ENCODE peak calls at places on chromosomes 2 and 18, in four cellular contexts. B, S, A and H are unnamed samples.

GRCh38 chr2:62577994-62578836 is 72.2 kb upstream of the TMEM17 start:
- DNase-seq in S (no peak), B (peak), A (no peak), H (no peak)

GRCh38 chr18:35771172-35771571 is 189.6 kb downstream of the GALNT1 start:
- DNase-seq in S (no peak), A (no peak), B (no peak), H (no peak)

GRCh38 chr2:160920791-160921303 is 239.4 kb upstream of the TANK start:
- DNase-seq in B (no peak), S (no peak), A (no peak), H (no peak)

GRCh38 chr2:17719562-17720371 is 33.8 kb downstream of the SMC6 start:
- DNase-seq in B (no peak), S (peak), A (no peak), H (no peak)

GRCh38 chr18:62812242-62812641 is 96.9 kb downstream of the PHLPP1 start:
- DNase-seq in S (no peak), A (no peak), B (peak), H (no peak)

GRCh38 chr18:78526923-78527775 is 452.5 kb upstream of the SALL3 start:
- DNase-seq in S (no peak), A (no peak), B (no peak), H (no peak)

GRCh38 chr2:121502246-121502645 is 28.4 kb upstream of the RNU4ATAC start:
- DNase-seq in S (no peak), A (no peak), B (no peak), H (no peak)

GRCh38 chr18:66271927-66272326 is 332.0 kb downstream of the CDH19 start:
- DNase-seq in B (no peak), A (no peak), S (no peak), H (peak)

GRCh38 chr18:2979027-2979570 is 33.8 kb downstream of the LPIN2 start:
- DNase-seq in S (no peak), B (no peak), A (no peak), H (no peak)

GRCh38 chr2:223957092-223957851 is at the start of gene MRPL44:
- DNase-seq in S (peak), A (peak), B (peak), H (peak)

GRCh38 chr18:4068552-4069158 is 386.5 kb downstream of the DLGAP1 start:
- DNase-seq in S (peak), B (peak), A (peak), H (peak)

GRCh38 chr2:134815741-134816140 is 22.7 kb upstream of the ACMSD start:
- DNase-seq in S (no peak), B (no peak), A (no peak), H (no peak)

GRCh38 chr2:234422242-234422641 is 74.6 kb downstream of the ARL4C start:
- DNase-seq in B (peak), S (no peak), A (no peak), H (no peak)

GRCh38 chr2:134717706-134718094 is 1.1 kb downstream of the TMEM163 start:
- DNase-seq in A (no peak), B (no peak), S (no peak), H (no peak)

GRCh38 chr2:44836174-44836573 is 105.3 kb upstream of the SIX3 start:
- DNase-seq in B (no peak), S (no peak), A (peak), H (no peak)

GRCh38 chr2:85269959-85270358 is 57.8 kb downstream of the TGOLN2 start:
- DNase-seq in A (no peak), B (peak), S (no peak), H (no peak)

GRCh38 chr2:149388120-149388816 is 57.9 kb downstream of the LYPD6 start:
- DNase-seq in A (no peak), B (no peak), S (peak), H (peak)

GRCh38 chr2:179749210-179749609 is 112.2 kb downstream of the ZNF385B start:
- DNase-seq in A (no peak), S (no peak), B (no peak), H (no peak)

GRCh38 chr2:217166241-217166640 is 306.4 kb upstream of the TNP1 start:
- DNase-seq in S (peak), B (peak), A (peak), H (no peak)

GRCh38 chr18:55385770-55386169 is 202.2 kb downstream of the TCF4 start:
- DNase-seq in A (no peak), B (no peak), S (no peak), H (no peak)

GRCh38 chr18:79572093-79572780 is 107.4 kb upstream of the CTDP1 start:
- DNase-seq in A (no peak), S (no peak), B (no peak), H (no peak)

GRCh38 chr2:231883468-231883881 is 42.7 kb downstream of the NPPC start:
- DNase-seq in A (no peak), B (no peak), S (no peak), H (no peak)

GRCh38 chr2:88416016-88416663 is 36.4 kb downstream of the FOXI3 start:
- DNase-seq in B (no peak), S (no peak), A (no peak), H (peak)

GRCh38 chr18:48543228-48543627 is 4.4 kb downstream of the CTIF start:
- DNase-seq in A (no peak), S (peak), B (peak), H (peak)

GRCh38 chr2:220194630-220195029 is 567.2 kb downstream of the SLC4A3 start:
- DNase-seq in A (no peak), S (no peak), B (no peak), H (no peak)

GRCh38 chr2:128412181-128412871 is 93.7 kb upstream of the HS6ST1 start:
- DNase-seq in A (no peak), B (no peak), S (no peak), H (peak)

GRCh38 chr2:74405994-74406583 is 15.3 kb downstream of the C2orf81 start:
- DNase-seq in S (no peak), A (peak), B (no peak), H (no peak)

GRCh38 chr2:175931751-175932295 is 70.2 kb downstream of the LNPK start:
- DNase-seq in B (no peak), S (no peak), A (no peak), H (no peak)

GRCh38 chr2:232854082-232854481 is 16.0 kb upstream of the SNORC start:
- DNase-seq in B (no peak), S (peak), A (no peak), H (no peak)

GRCh38 chr2:215969131-215969841 is 44.1 kb downstream of the MREG start:
- DNase-seq in S (no peak), B (no peak), A (no peak), H (no peak)
- TF ChIP-seq BRCA1 in S (no peak), B (no peak), A (no peak), H (no peak)

GRCh38 chr2:72001937-72002690 is 145.5 kb downstream of the CYP26B1 start:
- DNase-seq in A (no peak), S (peak), B (no peak), H (no peak)
- TF ChIP-seq BRCA1 in A (no peak), S (no peak), B (no peak), H (no peak)

GRCh38 chr2:28958689-28959088 is 22.4 kb upstream of the TOGARAM2 start:
- DNase-seq in B (peak), S (peak), A (peak), H (no peak)

GRCh38 chr2:28955492-28955891 is 25.6 kb upstream of the TOGARAM2 start:
- DNase-seq in S (no peak), A (no peak), B (no peak), H (no peak)

GRCh38 chr2:28952806-28953190 is 28.3 kb upstream of the TOGARAM2 start:
- DNase-seq in S (peak), B (no peak), A (no peak), H (no peak)

GRCh38 chr2:28956890-28957289 is 24.2 kb upstream of the TOGARAM2 start:
- DNase-seq in S (no peak), A (no peak), B (no peak), H (peak)

DNA sequence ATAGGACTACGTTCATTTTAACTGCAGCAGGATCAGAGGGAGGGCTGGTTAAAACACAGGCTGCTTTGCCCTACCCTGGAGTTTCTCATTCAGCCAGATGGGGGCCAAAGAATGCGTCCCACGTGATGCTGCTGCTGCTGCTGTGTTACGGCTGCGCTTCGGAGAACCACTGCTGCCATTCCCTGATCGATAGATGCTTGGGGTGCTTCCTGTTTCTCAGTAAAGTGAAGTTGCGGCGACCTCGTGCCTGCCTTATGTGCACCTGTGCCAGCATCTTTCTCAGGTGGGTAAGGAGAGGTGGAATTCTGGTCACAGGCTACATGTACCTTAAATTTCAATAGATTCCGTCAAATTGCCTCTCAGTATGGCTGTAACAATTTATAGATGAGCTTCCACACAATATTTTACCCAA is 24.7 kb upstream of the TOGARAM2 start:
- DNase-seq in S (peak), B (peak), A (no peak), H (peak)
- TF ChIP-seq BRCA1 in S (no peak), B (no peak), A (no peak), H (no peak)

GRCh38 chr2:1950474-1950873 is 206.2 kb upstream of the PXDN start:
- DNase-seq in B (no peak), S (no peak), A (no peak), H (no peak)

GRCh38 chr2:1956520-1957289 is 212.4 kb upstream of the PXDN start:
- DNase-seq in B (no peak), S (no peak), A (no peak), H (no peak)

GRCh38 chr2:1952582-1952981 is 208.3 kb upstream of the PXDN start:
- DNase-seq in B (no peak), A (no peak), S (no peak), H (no peak)

DNA sequence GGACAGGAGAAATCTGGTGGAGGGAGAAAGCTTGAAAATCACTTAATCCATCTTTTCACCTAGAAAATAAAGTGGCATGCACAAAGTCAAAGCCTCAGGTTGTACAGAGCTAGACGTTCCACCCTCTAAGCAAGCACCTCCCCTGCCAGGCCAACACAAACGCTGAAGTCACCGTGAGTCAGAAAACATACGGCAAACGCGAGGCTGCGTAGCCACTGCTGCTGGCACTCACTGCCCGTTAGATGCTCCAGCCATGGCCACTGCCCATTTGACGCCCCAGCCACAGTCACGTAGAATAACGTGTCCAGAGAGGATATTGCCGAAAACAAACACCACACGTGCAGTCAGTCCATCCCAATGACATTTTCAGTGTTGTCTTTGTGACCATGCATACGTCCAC is 209.7 kb upstream of the PXDN start:
- DNase-seq in B (no peak), S (no peak), A (no peak), H (no peak)
- TF ChIP-seq BRCA1 in B (no peak), S (no peak), A (no peak), H (no peak)

DNA sequence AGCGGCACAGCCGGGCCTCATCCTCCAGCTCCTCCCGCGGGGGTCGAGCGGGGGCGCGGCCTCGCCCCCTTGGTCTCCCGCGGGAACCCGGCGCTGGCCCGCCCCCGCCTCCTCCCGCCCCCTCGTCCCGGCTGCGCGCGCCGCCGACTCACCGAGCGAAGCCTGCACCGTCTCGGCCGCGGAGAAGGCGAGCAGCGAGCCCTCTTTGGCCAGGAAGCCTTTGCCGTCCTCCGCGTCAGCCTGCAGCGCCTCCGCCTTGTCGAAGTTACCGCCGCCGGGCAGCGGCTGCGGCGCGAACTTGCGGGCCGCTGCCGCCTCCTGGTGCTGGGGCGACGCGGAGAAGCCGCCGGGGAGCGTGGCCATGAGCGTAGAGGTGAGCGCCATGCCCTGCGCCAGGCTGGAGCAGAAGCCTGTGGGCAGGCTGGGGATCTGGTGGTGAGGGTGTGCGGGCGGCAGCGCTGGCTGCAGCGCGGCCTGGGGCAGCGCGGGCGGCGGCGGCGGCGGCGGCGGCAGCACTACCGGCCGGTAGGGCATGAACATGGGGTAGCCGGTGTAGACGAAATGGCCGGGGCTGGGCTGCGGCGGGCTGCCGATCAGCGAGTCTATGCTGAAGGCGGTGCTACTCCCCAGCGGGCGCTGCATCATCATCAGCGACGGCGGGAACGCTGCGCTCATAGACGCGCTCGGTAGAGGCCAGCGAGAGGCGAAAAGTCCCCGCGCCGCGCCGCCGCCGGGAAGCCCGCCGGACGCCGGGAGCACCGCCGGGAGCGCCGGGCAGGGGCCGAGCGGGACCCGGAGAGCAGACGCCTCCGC is 683 bp downstream of the GBX2 start:
- DNase-seq in S (peak), A (no peak), B (no peak), H (no peak)
- TF ChIP-seq BRCA1 in S (no peak), A (no peak), B (no peak), H (no peak)

GRCh38 chr2:133122529-133122928 is 445.7 kb downstream of the NCKAP5 start:
- DNase-seq in S (no peak), A (no peak), B (no peak), H (no peak)

GRCh38 chr2:133123912-133124311 is 444.4 kb downstream of the NCKAP5 start:
- DNase-seq in S (no peak), A (no peak), B (no peak), H (no peak)

GRCh38 chr2:133123393-133123792 is 444.9 kb downstream of the NCKAP5 start:
- DNase-seq in B (no peak), S (no peak), A (no peak), H (no peak)

GRCh38 chr2:133120310-133120709 is 448.0 kb downstream of the NCKAP5 start:
- DNase-seq in A (no peak), S (no peak), B (no peak), H (no peak)

GRCh38 chr2:133124446-133124845 is 443.8 kb downstream of the NCKAP5 start:
- DNase-seq in B (no peak), S (no peak), A (no peak), H (no peak)
- TF ChIP-seq BRCA1 in B (no peak), S (no peak), A (no peak), H (no peak)

DNA sequence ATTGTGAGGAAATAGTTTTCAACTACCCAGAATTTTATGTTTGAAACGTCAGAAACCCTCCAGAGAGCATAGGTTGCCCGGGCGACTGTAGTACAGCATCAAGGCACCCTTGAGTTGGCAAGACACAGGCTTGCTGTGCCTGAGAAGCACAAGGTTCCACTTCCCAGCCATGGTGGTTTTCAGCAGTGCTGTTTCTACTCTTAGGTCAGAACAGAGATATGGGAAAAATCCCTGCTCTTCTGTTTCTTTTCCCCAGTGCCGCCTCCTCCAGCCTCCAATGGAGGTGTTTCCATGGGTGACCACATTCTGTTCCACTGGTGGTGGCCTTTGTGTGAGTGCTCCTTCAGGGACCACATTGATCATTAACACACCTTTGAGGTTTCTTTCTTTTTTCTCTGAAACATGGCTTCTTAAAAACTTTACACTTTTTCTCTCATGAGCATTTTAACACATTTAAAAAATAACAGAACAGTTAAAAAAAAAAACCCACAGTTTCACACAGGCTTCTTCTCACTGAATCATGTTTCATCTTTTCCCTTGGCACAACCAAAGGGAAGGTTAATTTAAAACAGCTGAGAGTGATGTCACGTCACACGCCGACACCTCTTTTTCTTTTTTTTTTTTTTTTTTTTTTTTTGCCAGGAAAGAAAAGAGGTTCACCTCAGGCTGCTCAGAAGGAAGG is 229.3 kb upstream of the HDAC4 start:
- DNase-seq in A (no peak), B (no peak), S (no peak), H (no peak)
- TF ChIP-seq BRCA1 in A (no peak), B (no peak), S (no peak), H (no peak)

GRCh38 chr18:629303-630150 is 27.9 kb upstream of the TYMS start:
- DNase-seq in A (no peak), S (no peak), B (no peak), H (no peak)
- TF ChIP-seq BRCA1 in A (no peak), S (no peak), B (no peak), H (no peak)

GRCh38 chr2:13109516-13109915 is 392.8 kb downstream of the TRIB2 start:
- DNase-seq in S (no peak), A (no peak), B (no peak), H (no peak)

GRCh38 chr2:13113016-13113415 is 396.3 kb downstream of the TRIB2 start:
- DNase-seq in B (no peak), S (no peak), A (no peak), H (no peak)

DNA sequence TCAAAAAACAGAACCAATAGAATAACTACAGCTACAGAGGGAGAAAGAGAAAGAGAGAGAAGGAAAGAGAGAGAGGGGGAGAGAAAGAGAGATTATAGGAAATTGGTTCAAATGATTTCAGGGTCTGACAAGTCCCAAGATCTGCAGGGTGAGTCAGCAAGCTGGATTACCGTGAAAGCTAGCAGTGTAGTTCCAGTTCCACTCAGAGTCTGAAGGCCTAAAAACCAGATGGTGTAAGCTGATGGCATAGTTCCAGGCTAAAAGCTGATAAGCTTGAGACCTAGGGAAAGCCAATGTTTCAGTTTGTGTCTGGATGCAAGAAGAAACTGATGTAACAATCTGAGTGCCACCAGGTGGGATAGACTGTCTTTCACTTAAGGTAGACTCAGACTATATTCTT is 397.7 kb downstream of the TRIB2 start:
- DNase-seq in A (no peak), B (no peak), S (no peak), H (no peak)
- TF ChIP-seq BRCA1 in A (no peak), B (no peak), S (no peak), H (no peak)